ENCODE peak calls at places on chromosomes 4 and X, in six cellular contexts. Q is GM12865; L is CD8-positive, alpha-beta T cell; P is astrocyte of the spinal cord; V is psoas muscle; S is neural progenitor cell. X is an unnamed sample.

GRCh38 chrX:136452614-136453013 is 35.1 kb upstream of the BRS3 start:
- DNase-seq in Q (no peak), L (no peak), P (no peak), V (no peak), S (no peak), X (no peak)

GRCh38 chr4:36358173-36358572 is 76.8 kb downstream of the DTHD1 start:
- DNase-seq in Q (no peak), L (no peak), P (no peak), V (no peak), S (no peak), X (no peak)

GRCh38 chrX:123975180-123975579 is 13.7 kb downstream of the STAG2 start:
- DNase-seq in Q (no peak), L (no peak), P (peak), V (no peak), S (no peak), X (no peak)

GRCh38 chr4:52037730-52038108 is 380 bp downstream of the SGCB start:
- DNase-seq in Q (peak), L (no peak), P (peak), V (peak), S (peak), X (peak)

GRCh38 chr4:4260185-4260751 is 12.2 kb upstream of the TMEM128 start:
- DNase-seq in Q (peak), L (no peak), P (peak), V (no peak), S (no peak), X (peak)

GRCh38 chr4:153733751-153734448 is 25.9 kb downstream of the RNF175 start:
- DNase-seq in Q (no peak), L (no peak), P (no peak), V (no peak), S (no peak), X (no peak)

GRCh38 chr4:51997647-51998046 is 22.5 kb downstream of the LRRC66 start:
- DNase-seq in Q (no peak), L (no peak), P (no peak), V (no peak), S (no peak), X (no peak)

GRCh38 chrX:39576081-39576701 is 521.6 kb downstream of the BCOR start:
- DNase-seq in Q (no peak), L (no peak), P (no peak), V (no peak), S (peak), X (no peak)

GRCh38 chr4:37780444-37781133 is 45.9 kb upstream of the PGM2 start:
- DNase-seq in Q (peak), L (peak), P (peak), V (no peak), S (peak), X (peak)

GRCh38 chr4:151428346-151428745 is 19.4 kb downstream of the FHIP1A start:
- DNase-seq in Q (no peak), L (no peak), P (no peak), V (no peak), S (no peak), X (no peak)

GRCh38 chr4:972651-973424 is 531 bp downstream of the DGKQ start:
- DNase-seq in Q (peak), L (peak), P (no peak), V (peak), S (peak), X (no peak)

GRCh38 chr4:26509681-26510333 is 19.5 kb upstream of the CCKAR start:
- DNase-seq in Q (no peak), L (no peak), P (no peak), V (no peak), S (peak), X (no peak)

GRCh38 chr4:48604527-48604926 is 114.5 kb downstream of the ZAR1 start:
- DNase-seq in Q (no peak), L (no peak), P (no peak), V (no peak), S (no peak), X (no peak)

GRCh38 chr4:26931961-26932360 is 71.3 kb downstream of the STIM2 start:
- DNase-seq in Q (no peak), L (no peak), P (no peak), V (no peak), S (no peak), X (peak)

GRCh38 chrX:13868481-13869040 is 51.7 kb upstream of the GPM6B start:
- DNase-seq in Q (no peak), L (no peak), P (peak), V (no peak), S (no peak), X (peak)

GRCh38 chr4:68581382-68582338 is 5.5 kb upstream of the UGT2B17 start:
- DNase-seq in Q (no peak), L (no peak), P (no peak), V (no peak), S (no peak), X (no peak)

GRCh38 chr4:26020083-26020668 is 106.2 kb downstream of the SMIM20 start:
- DNase-seq in Q (no peak), L (no peak), P (peak), V (no peak), S (no peak), X (peak)

GRCh38 chrX:1222511-1223252 is 10.2 kb upstream of the CRLF2 start:
- DNase-seq in Q (no peak), L (no peak), P (no peak), V (no peak), S (no peak), X (peak)

GRCh38 chr4:113468165-113469022 is 293.1 kb downstream of the CAMK2D start:
- DNase-seq in Q (no peak), L (no peak), P (peak), V (peak), S (peak), X (peak)

GRCh38 chr4:137156054-137156453 is 376.2 kb downstream of the PCDH18 start:
- DNase-seq in Q (no peak), L (no peak), P (peak), V (no peak), S (no peak), X (peak)

GRCh38 chrX:69539437-69539836 is 35.3 kb downstream of the NALF2 start:
- DNase-seq in Q (peak), L (no peak), P (no peak), V (no peak), S (no peak), X (no peak)

GRCh38 chr4:140724780-140725179 is 31.4 kb downstream of the TBC1D9 start:
- DNase-seq in Q (no peak), L (no peak), P (no peak), V (no peak), S (no peak), X (peak)

GRCh38 chr4:138175337-138175794 is 66.8 kb downstream of the SLC7A11 start:
- DNase-seq in Q (no peak), L (no peak), P (no peak), V (no peak), S (no peak), X (peak)

DNA sequence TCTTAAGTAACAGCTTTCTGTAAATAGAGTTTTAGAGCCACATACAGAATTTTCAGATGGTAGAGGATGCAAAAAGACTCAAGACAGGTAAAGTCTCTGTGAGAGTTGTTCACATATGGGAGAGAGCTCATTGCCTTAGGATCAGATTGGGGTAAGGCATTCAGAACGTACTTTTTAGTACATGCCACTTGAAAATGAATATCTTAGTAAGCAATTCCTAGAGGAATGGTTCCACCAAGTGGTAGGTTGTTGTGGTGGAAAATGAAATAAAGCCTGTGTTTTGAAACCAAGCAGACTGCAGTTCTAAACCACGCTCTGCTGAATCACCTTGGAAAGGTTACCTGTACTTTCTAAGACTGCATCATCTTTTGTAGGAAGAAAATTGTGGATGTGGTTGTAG is 547.0 kb upstream of the LCORL start:
- DNase-seq in Q (no peak), L (no peak), P (no peak), V (no peak), S (no peak), X (peak)
- TF ChIP-seq CTCF in Q (no peak), L (no peak), P (no peak), V (no peak), S (peak), X (no peak)

GRCh38 chrX:53279296-53280237 is 1.8 kb downstream of the IQSEC2 start:
- DNase-seq in Q (peak), L (no peak), P (no peak), V (no peak), S (no peak), X (no peak)
- H3K4me3 ChIP-seq in Q (no peak), L (no peak), P (peak), V (peak), S (no peak), X (no peak)

DNA sequence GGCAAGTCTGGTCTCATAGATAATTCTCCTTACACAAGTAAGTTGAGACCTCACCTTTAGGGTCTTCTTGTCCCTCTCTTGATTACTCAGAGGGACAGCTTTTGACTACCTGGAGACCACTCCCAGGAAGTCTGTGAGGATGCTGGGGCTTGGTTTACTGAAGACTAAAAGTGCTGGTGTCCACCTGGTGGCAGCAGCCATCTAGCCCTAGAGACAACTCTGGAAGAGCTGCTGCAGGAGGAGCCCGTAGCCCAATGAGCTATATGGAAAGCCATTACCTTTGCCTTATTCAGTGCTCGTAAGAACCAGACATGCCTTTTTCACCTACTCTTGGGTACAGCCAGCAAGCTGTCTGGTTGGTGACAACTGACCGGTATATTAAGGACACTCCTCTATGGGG is 7.3 kb downstream of the FGFBP2 start:
- DNase-seq in Q (no peak), L (no peak), P (peak), V (no peak), S (no peak), X (peak)
- TF ChIP-seq CTCF in Q (no peak), L (no peak), P (peak), V (no peak), S (no peak), X (peak)

GRCh38 chr4:183095199-183095512 is 3.9 kb upstream of the WWC2 start:
- DNase-seq in Q (no peak), L (no peak), P (no peak), V (no peak), S (no peak), X (no peak)

GRCh38 chr4:183098080-183098722 is 856 bp upstream of the WWC2 start:
- DNase-seq in Q (peak), L (no peak), P (peak), V (peak), S (peak), X (peak)

GRCh38 chr4:183097251-183098079 is 1.6 kb upstream of the WWC2 start:
- DNase-seq in Q (no peak), L (peak), P (peak), V (peak), S (peak), X (peak)

GRCh38 chr4:183094393-183095198 is 4.5 kb upstream of the WWC2 start:
- DNase-seq in Q (no peak), L (no peak), P (no peak), V (no peak), S (no peak), X (no peak)

DNA sequence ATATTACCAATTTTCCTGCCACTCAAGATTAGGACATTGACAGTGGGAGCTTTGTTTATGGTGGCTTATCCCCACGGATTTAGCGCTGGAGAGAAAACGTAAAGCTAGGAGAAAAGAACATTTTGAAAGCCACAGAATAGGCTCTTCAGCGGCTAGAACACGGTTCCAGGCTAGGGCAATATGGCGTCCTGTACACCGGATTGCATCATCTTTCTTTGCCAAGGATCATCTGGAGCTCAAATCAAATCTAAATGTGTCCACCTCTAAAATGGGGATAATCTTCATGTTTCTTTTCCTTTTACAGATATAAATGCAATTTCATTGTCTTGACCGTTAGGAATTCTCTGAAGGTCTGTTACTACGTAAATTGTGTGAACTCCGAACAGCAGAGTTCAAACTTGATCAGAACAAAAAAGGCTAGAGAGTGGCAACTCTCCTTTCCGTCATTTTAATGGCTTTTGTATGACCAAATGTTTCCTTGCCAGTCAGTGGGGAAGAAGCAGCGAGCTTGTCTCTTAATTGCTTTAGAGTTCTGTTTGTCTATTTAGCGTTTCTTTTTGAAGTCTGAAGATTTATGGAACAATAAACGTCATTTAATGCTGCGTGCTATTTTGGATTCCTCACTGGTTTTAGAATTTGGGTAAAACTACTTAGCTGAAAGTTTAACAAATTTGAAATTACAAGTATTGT is 2.6 kb upstream of the WWC2 start:
- DNase-seq in Q (no peak), L (no peak), P (no peak), V (no peak), S (peak), X (no peak)
- H3K4me3 ChIP-seq in Q (no peak), L (no peak), P (no peak), V (no peak), S (peak), X (no peak)

DNA sequence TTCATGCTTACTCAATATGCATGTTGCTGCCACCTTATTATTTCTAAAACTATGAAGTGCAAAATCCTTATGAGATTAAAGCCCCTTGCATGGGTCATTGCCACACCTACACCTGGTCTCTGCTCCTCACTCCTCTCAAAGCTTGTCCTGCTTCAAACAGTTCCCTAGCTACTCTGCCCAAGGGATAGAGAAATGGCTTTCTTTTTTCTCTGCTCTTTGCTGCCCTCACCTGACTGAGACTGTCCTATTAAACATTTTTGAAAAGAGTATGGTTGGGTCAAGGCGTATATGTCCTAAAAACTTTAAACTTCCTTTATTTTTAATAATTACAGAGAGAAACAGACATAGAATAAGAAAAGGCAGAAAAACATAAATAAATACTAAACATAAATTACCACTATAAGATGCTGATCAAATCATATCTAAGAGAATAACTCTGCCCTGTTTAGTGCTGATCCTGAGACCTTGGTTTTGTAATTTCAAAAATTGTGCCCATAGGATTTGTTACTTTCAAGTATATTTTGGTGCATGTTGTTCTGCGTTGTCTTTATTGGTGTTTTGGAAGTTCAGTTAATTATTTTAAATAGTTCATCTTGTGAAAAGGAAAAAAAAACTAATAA is 704.9 kb upstream of the PABPC4L start:
- DNase-seq in Q (no peak), L (no peak), P (peak), V (no peak), S (peak), X (peak)
- TF ChIP-seq CTCF in Q (no peak), L (no peak), P (peak), V (no peak), S (peak), X (peak)

GRCh38 chrX:45850197-45850774 is 649.6 kb upstream of the DIPK2B start:
- DNase-seq in Q (no peak), L (no peak), P (peak), V (no peak), S (peak), X (peak)
- H3K4me3 ChIP-seq in Q (no peak), L (peak), P (peak), V (peak), S (peak), X (peak)

GRCh38 chr4:56298210-56298609 is 89.1 kb downstream of the AASDH start:
- DNase-seq in Q (no peak), L (no peak), P (no peak), V (no peak), S (no peak), X (no peak)
- TF ChIP-seq CTCF in Q (no peak), L (no peak), P (no peak), V (no peak), S (no peak), X (no peak)

X was measured in choroid plexus epithelial cell.